ENCODE peak calls at places on chromosomes 5 and 9, in nine cellular contexts. X, N, W, F, A, I, R, H and L are unnamed samples.

GRCh38 chr5:108061941-108062340 is 320.0 kb downstream of the FBXL17 start:
- DNase-seq in N (no peak), A (no peak), H (no peak), W (no peak), I (no peak), X (no peak), R (no peak), F (no peak), L (no peak)

GRCh38 chr5:73625905-73626811 is at the start of gene ARHGEF28:
- DNase-seq in N (peak; percentile 68), I (no peak), W (peak; percentile 68), R (peak; percentile 88), X (peak; percentile 85), H (peak; percentile 49), A (peak; percentile 23), F (peak; percentile 51), L (peak; percentile 46)

GRCh38 chr5:172715931-172716682 is 54.9 kb downstream of the DUSP1 start:
- DNase-seq in W (no peak), R (no peak), I (no peak), X (no peak), N (no peak), A (no peak), H (peak; percentile 43), F (no peak), L (no peak)

GRCh38 chr9:134678206-134678605 is 36.6 kb downstream of the COL5A1 start:
- DNase-seq in R (peak; percentile 49), A (no peak), F (no peak), H (no peak), I (no peak), N (no peak), X (no peak), W (no peak), L (no peak)

GRCh38 chr5:158054388-158055092 is 195.6 kb upstream of the CLINT1 start:
- DNase-seq in I (no peak), H (no peak), R (no peak), W (no peak), A (no peak), N (peak; percentile 6), F (no peak), X (no peak), L (no peak)

GRCh38 chr5:75368391-75368790 is 31.4 kb downstream of the HMGCR start:
- DNase-seq in A (no peak), W (no peak), N (no peak), F (no peak), I (no peak), H (no peak), X (no peak), R (no peak), L (no peak)

GRCh38 chr5:133531178-133531577 is 81.2 kb downstream of the FSTL4 start:
- DNase-seq in H (no peak), R (no peak), N (no peak), A (no peak), W (no peak), X (no peak), I (no peak), F (no peak), L (no peak)

GRCh38 chr5:141604318-141604717 is 14.5 kb downstream of the DIAPH1 start:
- DNase-seq in X (no peak), R (no peak), F (peak; percentile 59), N (no peak), H (peak; percentile 68), I (no peak), W (peak; percentile 86), A (peak; percentile 61), L (peak; percentile 52)

GRCh38 chr5:146073239-146073900 is 32.0 kb downstream of the PLAC8L1 start:
- DNase-seq in F (no peak), N (no peak), X (no peak), W (no peak), I (no peak), A (no peak), R (no peak), H (no peak), L (no peak)

GRCh38 chr9:35070823-35071813 is 1.3 kb downstream of the VCP start:
- DNase-seq in X (peak; percentile 27), N (no peak), F (no peak), W (no peak), A (no peak), H (no peak), I (no peak), R (no peak), L (no peak)

GRCh38 chr5:77277764-77278163 is 67.3 kb downstream of the PDE8B start:
- DNase-seq in A (no peak), W (no peak), N (no peak), R (no peak), F (no peak), H (no peak), X (no peak), I (no peak), L (no peak)

GRCh38 chr5:77281969-77282336 is 71.5 kb downstream of the PDE8B start:
- DNase-seq in X (no peak), H (no peak), R (no peak), A (no peak), I (no peak), N (no peak), W (no peak), F (no peak), L (no peak)

GRCh38 chr5:77285442-77285841 is 75.0 kb downstream of the PDE8B start:
- DNase-seq in N (no peak), A (no peak), X (no peak), F (no peak), R (no peak), H (no peak), I (no peak), W (no peak), L (no peak)

GRCh38 chr5:77280036-77280435 is 69.6 kb downstream of the PDE8B start:
- DNase-seq in I (no peak), F (no peak), R (no peak), A (no peak), N (no peak), H (no peak), W (no peak), X (no peak), L (no peak)

DNA sequence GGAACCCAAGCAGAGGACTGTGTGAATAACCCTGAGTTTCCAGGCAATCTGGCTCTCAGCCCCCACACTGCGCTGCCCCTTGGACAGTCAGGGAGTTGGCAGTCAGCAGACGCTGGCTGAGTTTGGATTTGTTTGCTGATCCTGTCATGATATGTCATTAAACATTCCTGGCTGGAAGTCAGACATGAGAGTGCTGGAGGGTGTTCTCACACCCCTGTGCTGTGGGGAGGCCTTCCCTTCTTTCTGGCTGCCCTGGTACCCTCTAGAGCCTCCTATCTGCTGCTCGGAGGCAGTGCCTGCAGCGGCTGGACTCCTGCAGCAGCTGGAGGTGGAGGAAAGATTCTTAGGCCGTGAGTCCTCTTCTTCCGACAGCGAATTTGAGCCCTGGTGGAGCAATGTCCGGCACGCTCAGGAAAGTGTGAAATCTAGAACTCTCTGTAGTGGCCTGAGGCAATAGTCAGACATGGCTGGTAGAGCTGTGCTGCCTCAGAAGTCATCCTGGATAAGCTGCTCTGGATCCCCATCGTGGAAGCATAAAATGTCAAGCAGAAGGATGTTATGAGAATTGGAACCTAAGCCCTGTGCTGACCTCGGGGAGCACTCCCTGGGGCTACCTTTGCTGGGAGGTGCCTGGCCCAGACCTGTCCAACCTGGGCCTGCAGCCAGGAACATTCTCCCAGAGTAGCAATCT is 72.0 kb downstream of the PDE8B start:
- DNase-seq in R (peak; percentile 85), I (no peak), X (no peak), N (peak; percentile 33), F (no peak), H (no peak), W (no peak), A (no peak), L (no peak)
- TF ChIP-seq CTCF in R (peak; percentile 10), I (no peak), X (no peak), N (no peak), F (no peak), H (no peak), W (no peak), A (no peak), L (no peak)

GRCh38 chr5:41924872-41925554 is at the start of gene FBXO4:
- DNase-seq in N (peak; percentile 74), X (peak; percentile 88), H (peak; percentile 71), A (peak; percentile 55), I (peak; percentile 12), F (peak; percentile 91), W (peak; percentile 94), R (peak; percentile 95), L (peak; percentile 66)
- TF ChIP-seq POLR2A in N (peak; percentile 30), X (peak; percentile 89), H (peak; percentile 82), A (no peak), I (peak; percentile 70), F (no peak), W (peak; percentile 74), R (peak; percentile 82), L (peak; percentile 19)

GRCh38 chr5:135491552-135492318 is 39.6 kb upstream of the TIFAB start:
- DNase-seq in H (peak; percentile 47), W (no peak), A (no peak), I (no peak), R (no peak), X (no peak), N (no peak), F (no peak), L (no peak)

GRCh38 chr5:135494196-135494595 is 41.6 kb downstream of the NEUROG1 start:
- DNase-seq in X (no peak), F (no peak), W (no peak), A (no peak), N (no peak), I (no peak), H (no peak), R (no peak), L (no peak)

GRCh38 chr5:135492319-135492626 is 40.1 kb upstream of the TIFAB start:
- DNase-seq in R (no peak), A (no peak), I (no peak), H (no peak), F (no peak), W (no peak), X (no peak), N (no peak), L (no peak)

GRCh38 chr5:135491038-135491551 is 38.9 kb upstream of the TIFAB start:
- DNase-seq in I (no peak), X (no peak), W (no peak), F (no peak), A (no peak), H (no peak), N (no peak), R (no peak), L (no peak)

GRCh38 chr5:135493406-135494180 is 41.4 kb upstream of the TIFAB start:
- DNase-seq in I (no peak), W (no peak), A (peak; percentile 54), H (no peak), F (no peak), X (no peak), R (no peak), N (peak; percentile 30), L (no peak)
- H3K27me3 ChIP-seq in I (peaks cover 38% of the 10 kb centered on the region), W (peaks cover 30% of the 10 kb centered on the region), A (no peaks in the 10 kb centered on the region), H (no peaks in the 10 kb centered on the region), F (peaks cover 13% of the 10 kb centered on the region), X (no peaks in the 10 kb centered on the region), R (no peaks in the 10 kb centered on the region), N (no peaks in the 10 kb centered on the region), L (no peaks in the 10 kb centered on the region)

GRCh38 chr5:94376672-94377345 is 241.6 kb downstream of the KIAA0825 start:
- DNase-seq in A (no peak), N (no peak), F (no peak), W (no peak), I (no peak), H (no peak), X (no peak), R (no peak), L (no peak)
- TF ChIP-seq CTCF in A (no peak), N (no peak), F (no peak), W (no peak), I (no peak), H (no peak), X (no peak), R (no peak), L (no peak)